ENCODE peak calls at places on chromosomes 11 and 22, in ten cellular contexts. One of them, this sample, is unnamed.

GRCh38 chr22:37581534-37581933 is 1.6 kb upstream of the LGALS2 start:
- DNase-seq in small intestine: peak; percentile 66
- DNase-seq in left ventricle myocardium inferior: peak; percentile 71
- DNase-seq in mesendoderm: no peak
- DNase-seq in CD4-positive, alpha-beta memory T cell: no peak
- DNase-seq in astrocyte: no peak
- DNase-seq in uterus: no peak
- DNase-seq in stomach: peak; percentile 95
- DNase-seq in right cardiac atrium: peak; percentile 69
- DNase-seq in right atrium auricular region: no peak
- DNase-seq in this sample: no peak

GRCh38 chr11:61109671-61110070 is 7.4 kb downstream of the CD5 start:
- DNase-seq in small intestine: no peak
- DNase-seq in left ventricle myocardium inferior: no peak
- DNase-seq in mesendoderm: no peak
- DNase-seq in CD4-positive, alpha-beta memory T cell: peak; percentile 6
- DNase-seq in astrocyte: no peak
- DNase-seq in uterus: no peak
- DNase-seq in stomach: no peak
- DNase-seq in right cardiac atrium: no peak
- DNase-seq in right atrium auricular region: no peak
- DNase-seq in this sample: no peak

GRCh38 chr11:73530109-73530508 is 67.8 kb downstream of the FAM168A start:
- DNase-seq in small intestine: peak; percentile 72
- DNase-seq in left ventricle myocardium inferior: no peak
- DNase-seq in mesendoderm: peak; percentile 76
- DNase-seq in CD4-positive, alpha-beta memory T cell: no peak
- DNase-seq in astrocyte: no peak
- DNase-seq in uterus: no peak
- DNase-seq in stomach: no peak
- DNase-seq in right cardiac atrium: no peak
- DNase-seq in right atrium auricular region: no peak
- DNase-seq in this sample: no peak

GRCh38 chr11:12411806-12412727 is 34.7 kb downstream of the PARVA start:
- DNase-seq in small intestine: peak; percentile 39
- DNase-seq in left ventricle myocardium inferior: peak; percentile 63
- DNase-seq in mesendoderm: peak; percentile 99
- DNase-seq in CD4-positive, alpha-beta memory T cell: peak; percentile 20
- DNase-seq in astrocyte: peak; percentile 95
- DNase-seq in uterus: peak; percentile 80
- DNase-seq in stomach: peak; percentile 57
- DNase-seq in right cardiac atrium: peak; percentile 83
- DNase-seq in right atrium auricular region: no peak
- DNase-seq in this sample: peak; percentile 17

GRCh38 chr22:48796295-48797015 is 1031.2 kb downstream of the BRD1 start:
- DNase-seq in small intestine: no peak
- DNase-seq in left ventricle myocardium inferior: no peak
- DNase-seq in mesendoderm: peak; percentile 74
- DNase-seq in CD4-positive, alpha-beta memory T cell: no peak
- DNase-seq in astrocyte: no peak
- DNase-seq in uterus: no peak
- DNase-seq in stomach: no peak
- DNase-seq in right cardiac atrium: no peak
- DNase-seq in right atrium auricular region: no peak
- DNase-seq in this sample: no peak

GRCh38 chr11:111939836-111940604 is 2.9 kb downstream of the DIXDC1 start:
- DNase-seq in small intestine: no peak
- DNase-seq in left ventricle myocardium inferior: no peak
- DNase-seq in mesendoderm: no peak
- DNase-seq in CD4-positive, alpha-beta memory T cell: no peak
- DNase-seq in astrocyte: peak; percentile 95
- DNase-seq in uterus: no peak
- DNase-seq in stomach: no peak
- DNase-seq in right cardiac atrium: no peak
- DNase-seq in right atrium auricular region: peak; percentile 34
- DNase-seq in this sample: no peak

GRCh38 chr11:62752994-62753735 is 795 bp downstream of the ZBTB3 start:
- DNase-seq in small intestine: no peak
- DNase-seq in left ventricle myocardium inferior: no peak
- DNase-seq in mesendoderm: no peak
- DNase-seq in CD4-positive, alpha-beta memory T cell: no peak
- DNase-seq in astrocyte: no peak
- DNase-seq in uterus: no peak
- DNase-seq in stomach: no peak
- DNase-seq in right cardiac atrium: peak; percentile 59
- DNase-seq in right atrium auricular region: no peak
- DNase-seq in this sample: no peak

GRCh38 chr11:9574556-9574805 is 1.0 kb downstream of the WEE1 start:
- DNase-seq in small intestine: no peak
- DNase-seq in left ventricle myocardium inferior: peak; percentile 29
- DNase-seq in mesendoderm: peak; percentile 34
- DNase-seq in CD4-positive, alpha-beta memory T cell: no peak
- DNase-seq in astrocyte: no peak
- DNase-seq in uterus: peak; percentile 56
- DNase-seq in stomach: peak; percentile 34
- DNase-seq in right cardiac atrium: peak; percentile 78
- DNase-seq in right atrium auricular region: no peak
- DNase-seq in this sample: peak; percentile 13

GRCh38 chr11:30244255-30244654 is 13.4 kb downstream of the FSHB start:
- DNase-seq in small intestine: no peak
- DNase-seq in left ventricle myocardium inferior: no peak
- DNase-seq in mesendoderm: peak; percentile 28
- DNase-seq in CD4-positive, alpha-beta memory T cell: no peak
- DNase-seq in astrocyte: peak; percentile 81
- DNase-seq in uterus: no peak
- DNase-seq in stomach: no peak
- DNase-seq in right cardiac atrium: no peak
- DNase-seq in right atrium auricular region: no peak
- DNase-seq in this sample: no peak

GRCh38 chr11:26621147-26621546 is 49.1 kb upstream of the MUC15 start:
- DNase-seq in small intestine: no peak
- DNase-seq in left ventricle myocardium inferior: no peak
- DNase-seq in mesendoderm: peak; percentile 6
- DNase-seq in CD4-positive, alpha-beta memory T cell: no peak
- DNase-seq in astrocyte: peak; percentile 84
- DNase-seq in uterus: no peak
- DNase-seq in stomach: no peak
- DNase-seq in right cardiac atrium: no peak
- DNase-seq in right atrium auricular region: no peak
- DNase-seq in this sample: no peak

GRCh38 chr11:6357222-6357621 is 33.1 kb upstream of the SMPD1 start:
- DNase-seq in small intestine: no peak
- DNase-seq in left ventricle myocardium inferior: peak; percentile 53
- DNase-seq in mesendoderm: peak; percentile 73
- DNase-seq in CD4-positive, alpha-beta memory T cell: no peak
- DNase-seq in astrocyte: peak; percentile 92
- DNase-seq in uterus: peak; percentile 90
- DNase-seq in stomach: no peak
- DNase-seq in right cardiac atrium: peak; percentile 80
- DNase-seq in right atrium auricular region: peak; percentile 88
- DNase-seq in this sample: no peak

GRCh38 chr11:41536001-41536568 is 76.6 kb upstream of the LRRC4C start:
- DNase-seq in small intestine: no peak
- DNase-seq in left ventricle myocardium inferior: no peak
- DNase-seq in mesendoderm: no peak
- DNase-seq in CD4-positive, alpha-beta memory T cell: no peak
- DNase-seq in astrocyte: no peak
- DNase-seq in uterus: no peak
- DNase-seq in stomach: no peak
- DNase-seq in right cardiac atrium: no peak
- DNase-seq in right atrium auricular region: no peak
- DNase-seq in this sample: no peak

GRCh38 chr11:96187779-96188624 is 155.0 kb downstream of the MAML2 start:
- DNase-seq in small intestine: no peak
- DNase-seq in left ventricle myocardium inferior: peak; percentile 29
- DNase-seq in mesendoderm: no peak
- DNase-seq in CD4-positive, alpha-beta memory T cell: no peak
- DNase-seq in astrocyte: peak; percentile 96
- DNase-seq in uterus: no peak
- DNase-seq in stomach: no peak
- DNase-seq in right cardiac atrium: peak; percentile 78
- DNase-seq in right atrium auricular region: no peak
- DNase-seq in this sample: no peak

GRCh38 chr11:43947003-43947500 is 4.6 kb downstream of the C11orf96 start:
- DNase-seq in small intestine: no peak
- DNase-seq in left ventricle myocardium inferior: no peak
- DNase-seq in mesendoderm: peak; percentile 83
- DNase-seq in CD4-positive, alpha-beta memory T cell: no peak
- DNase-seq in astrocyte: no peak
- DNase-seq in uterus: peak; percentile 61
- DNase-seq in stomach: no peak
- DNase-seq in right cardiac atrium: peak; percentile 65
- DNase-seq in right atrium auricular region: peak; percentile 78
- DNase-seq in this sample: no peak

GRCh38 chr11:27934830-27935145 is 173.2 kb downstream of the KIF18A start:
- DNase-seq in small intestine: no peak
- DNase-seq in left ventricle myocardium inferior: no peak
- DNase-seq in mesendoderm: peak; percentile 89
- DNase-seq in CD4-positive, alpha-beta memory T cell: no peak
- DNase-seq in astrocyte: peak; percentile 98
- DNase-seq in uterus: no peak
- DNase-seq in stomach: no peak
- DNase-seq in right cardiac atrium: no peak
- DNase-seq in right atrium auricular region: no peak
- DNase-seq in this sample: no peak

GRCh38 chr11:6323291-6323905 is 3.1 kb upstream of the CAVIN3 start:
- DNase-seq in small intestine: no peak
- DNase-seq in left ventricle myocardium inferior: no peak
- DNase-seq in mesendoderm: no peak
- DNase-seq in CD4-positive, alpha-beta memory T cell: no peak
- DNase-seq in astrocyte: no peak
- DNase-seq in uterus: no peak
- DNase-seq in stomach: peak; percentile 32
- DNase-seq in right cardiac atrium: no peak
- DNase-seq in right atrium auricular region: no peak
- DNase-seq in this sample: no peak

GRCh38 chr11:125674210-125674609 is 6.4 kb downstream of the ACRV1 start:
- DNase-seq in small intestine: no peak
- DNase-seq in left ventricle myocardium inferior: no peak
- DNase-seq in mesendoderm: no peak
- DNase-seq in CD4-positive, alpha-beta memory T cell: no peak
- DNase-seq in astrocyte: no peak
- DNase-seq in uterus: no peak
- DNase-seq in stomach: no peak
- DNase-seq in right cardiac atrium: no peak
- DNase-seq in right atrium auricular region: no peak
- DNase-seq in this sample: no peak

GRCh38 chr22:46224044-46224746 is 25.9 kb downstream of the CDPF1 start:
- DNase-seq in small intestine: no peak
- DNase-seq in left ventricle myocardium inferior: no peak
- DNase-seq in mesendoderm: no peak
- DNase-seq in CD4-positive, alpha-beta memory T cell: no peak
- DNase-seq in astrocyte: no peak
- DNase-seq in uterus: no peak
- DNase-seq in stomach: no peak
- DNase-seq in right cardiac atrium: no peak
- DNase-seq in right atrium auricular region: no peak
- DNase-seq in this sample: no peak

DNA sequence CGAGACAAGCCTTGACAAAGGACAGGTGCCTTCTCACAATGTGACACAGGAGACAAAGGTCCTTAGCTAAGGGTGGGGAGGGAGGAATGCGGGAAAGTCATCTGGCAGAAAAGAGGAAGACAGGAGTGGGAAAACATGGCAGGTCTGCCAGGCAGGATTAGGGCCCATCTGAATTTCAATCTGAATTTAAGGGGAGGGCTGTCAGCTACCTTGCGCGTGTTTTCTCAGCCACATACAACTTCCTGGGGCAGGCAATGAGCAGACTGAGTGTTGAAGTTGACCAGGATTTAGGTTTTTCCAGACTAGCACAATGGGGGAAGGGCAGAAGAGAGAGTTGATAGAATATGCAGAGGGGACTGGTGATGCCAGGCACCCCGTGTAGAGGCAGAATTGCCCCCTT is 66.7 kb upstream of the LARGE1 start:
- DNase-seq in small intestine: peak; percentile 14
- DNase-seq in left ventricle myocardium inferior: no peak
- DNase-seq in mesendoderm: no peak
- DNase-seq in CD4-positive, alpha-beta memory T cell: no peak
- DNase-seq in astrocyte: no peak
- DNase-seq in uterus: no peak
- DNase-seq in stomach: no peak
- DNase-seq in right cardiac atrium: no peak
- DNase-seq in right atrium auricular region: no peak
- DNase-seq in this sample: no peak
- H3K27ac ChIP-seq in small intestine: no peak overlapping the region
- H3K27ac ChIP-seq in left ventricle myocardium inferior: no peak overlapping the region
- H3K27ac ChIP-seq in mesendoderm: no peak overlapping the region
- H3K27ac ChIP-seq in CD4-positive, alpha-beta memory T cell: no peak overlapping the region
- H3K27ac ChIP-seq in astrocyte: no peak overlapping the region
- H3K27ac ChIP-seq in uterus: no peak overlapping the region
- H3K27ac ChIP-seq in stomach: no peak overlapping the region
- H3K27ac ChIP-seq in right cardiac atrium: no peak overlapping the region
- H3K27ac ChIP-seq in right atrium auricular region: no peak overlapping the region
- H3K27ac ChIP-seq in this sample: no peak overlapping the region

DNA sequence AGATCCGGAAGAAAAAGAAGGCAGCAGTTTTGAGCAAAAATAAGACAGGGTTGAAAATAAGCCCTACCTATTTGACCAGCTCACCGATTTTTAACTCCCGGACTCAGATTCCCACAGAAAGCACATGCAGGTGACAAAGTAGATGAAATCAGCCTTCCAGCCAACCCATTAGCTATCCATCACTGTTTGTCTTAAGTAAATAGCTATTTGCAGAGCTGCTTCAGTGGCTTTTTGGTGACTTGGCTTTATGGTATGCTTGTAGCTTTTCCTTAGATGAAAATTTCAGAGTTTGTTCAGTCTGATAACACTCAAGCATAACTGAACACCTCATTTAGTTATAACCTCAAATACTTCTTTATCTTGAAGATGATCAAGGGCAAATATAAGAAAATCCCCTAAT is 192.6 kb downstream of the HIPK3 start:
- DNase-seq in small intestine: no peak
- DNase-seq in left ventricle myocardium inferior: no peak
- DNase-seq in mesendoderm: no peak
- DNase-seq in CD4-positive, alpha-beta memory T cell: no peak
- DNase-seq in astrocyte: peak; percentile 88
- DNase-seq in uterus: no peak
- DNase-seq in stomach: no peak
- DNase-seq in right cardiac atrium: no peak
- DNase-seq in right atrium auricular region: no peak
- DNase-seq in this sample: no peak
- H3K27ac ChIP-seq in small intestine: no peak overlapping the region
- H3K27ac ChIP-seq in left ventricle myocardium inferior: no peak overlapping the region
- H3K27ac ChIP-seq in mesendoderm: no peak overlapping the region
- H3K27ac ChIP-seq in CD4-positive, alpha-beta memory T cell: no peak overlapping the region
- H3K27ac ChIP-seq in astrocyte: peak overlapping the region; percentile 52
- H3K27ac ChIP-seq in uterus: no peak overlapping the region
- H3K27ac ChIP-seq in stomach: no peak overlapping the region
- H3K27ac ChIP-seq in right cardiac atrium: no peak overlapping the region
- H3K27ac ChIP-seq in right atrium auricular region: no peak overlapping the region
- H3K27ac ChIP-seq in this sample: no peak overlapping the region

GRCh38 chr11:67644472-67645418 is 5.2 kb upstream of the TBX10 start:
- DNase-seq in small intestine: no peak
- DNase-seq in left ventricle myocardium inferior: no peak
- DNase-seq in mesendoderm: no peak
- DNase-seq in CD4-positive, alpha-beta memory T cell: no peak
- DNase-seq in astrocyte: no peak
- DNase-seq in uterus: no peak
- DNase-seq in stomach: no peak
- DNase-seq in right cardiac atrium: no peak
- DNase-seq in right atrium auricular region: no peak
- DNase-seq in this sample: no peak
- H3K27ac ChIP-seq in small intestine: no peak overlapping the region
- H3K27ac ChIP-seq in left ventricle myocardium inferior: no peak overlapping the region
- H3K27ac ChIP-seq in mesendoderm: no peak overlapping the region
- H3K27ac ChIP-seq in CD4-positive, alpha-beta memory T cell: no peak overlapping the region
- H3K27ac ChIP-seq in astrocyte: no peak overlapping the region
- H3K27ac ChIP-seq in uterus: no peak overlapping the region
- H3K27ac ChIP-seq in stomach: no peak overlapping the region
- H3K27ac ChIP-seq in right cardiac atrium: no peak overlapping the region
- H3K27ac ChIP-seq in right atrium auricular region: no peak overlapping the region
- H3K27ac ChIP-seq in this sample: no peak overlapping the region

GRCh38 chr11:118615996-118616395 is 8.6 kb downstream of the PHLDB1 start:
- DNase-seq in small intestine: no peak
- DNase-seq in left ventricle myocardium inferior: no peak
- DNase-seq in mesendoderm: peak; percentile 77
- DNase-seq in CD4-positive, alpha-beta memory T cell: no peak
- DNase-seq in astrocyte: no peak
- DNase-seq in uterus: no peak
- DNase-seq in stomach: no peak
- DNase-seq in right cardiac atrium: peak; percentile 47
- DNase-seq in right atrium auricular region: no peak
- DNase-seq in this sample: no peak
- H3K27ac ChIP-seq in small intestine: no peak overlapping the region
- H3K27ac ChIP-seq in left ventricle myocardium inferior: peak overlapping the region; percentile 91
- H3K27ac ChIP-seq in mesendoderm: no peak overlapping the region
- H3K27ac ChIP-seq in CD4-positive, alpha-beta memory T cell: no peak overlapping the region
- H3K27ac ChIP-seq in astrocyte: no peak overlapping the region
- H3K27ac ChIP-seq in uterus: no peak overlapping the region
- H3K27ac ChIP-seq in stomach: peak overlapping the region; percentile 80
- H3K27ac ChIP-seq in right cardiac atrium: no peak overlapping the region
- H3K27ac ChIP-seq in right atrium auricular region: no peak overlapping the region
- H3K27ac ChIP-seq in this sample: no peak overlapping the region